ENCODE peak calls at places on chromosomes 12 and 14, in eight cellular contexts. F, U, D, Z, J, T, Q and X are unnamed samples.

GRCh38 chr12:67794151-67794550 is 145.6 kb downstream of the DYRK2 start:
- DNase-seq in T (no peak), Q (no peak), U (no peak), Z (peak), F (no peak), J (no peak), D (no peak), X (no peak)

GRCh38 chr12:89933911-89934310 is 225.3 kb upstream of the ATP2B1 start:
- DNase-seq in T (no peak), Q (no peak), Z (no peak), U (no peak), D (no peak), J (no peak), F (no peak), X (no peak)

GRCh38 chr14:75022655-75023054 is 19.9 kb downstream of the EIF2B2 start:
- DNase-seq in T (peak), J (no peak), Z (peak), F (peak), D (no peak), Q (peak), U (peak), X (no peak)

GRCh38 chr12:64670039-64670438 is 59.7 kb downstream of the RASSF3 start:
- DNase-seq in T (no peak), U (peak), F (peak), Q (no peak), Z (no peak), D (no peak), J (peak), X (no peak)

GRCh38 chr14:51750542-51750941 is 98.8 kb downstream of the FRMD6 start:
- DNase-seq in D (peak), Q (peak), F (no peak), U (no peak), T (peak), Z (no peak), J (no peak), X (no peak)

GRCh38 chr14:92647499-92648279 is 100.7 kb downstream of the LGMN start:
- DNase-seq in U (no peak), J (no peak), D (no peak), F (no peak), T (no peak), Q (no peak), Z (peak), X (no peak)

GRCh38 chr14:104892517-104893434 is 27.7 kb downstream of the CEP170B start:
- DNase-seq in J (no peak), Q (no peak), F (peak), Z (no peak), T (peak), D (no peak), U (no peak), X (no peak)

GRCh38 chr12:123139926-123140674 is 10.8 kb downstream of the PITPNM2 start:
- DNase-seq in Z (peak), Q (peak), T (no peak), J (no peak), U (no peak), D (no peak), F (peak), X (peak)

GRCh38 chr14:95876769-95877490 is at the start of gene TUNAR:
- DNase-seq in Z (peak), D (no peak), F (no peak), T (peak), U (no peak), J (no peak), Q (peak), X (no peak)

GRCh38 chr14:45253070-45253753 is at the start of gene MIS18BP1:
- DNase-seq in J (peak), F (peak), U (peak), T (peak), Z (peak), Q (peak), D (peak), X (peak)

GRCh38 chr14:90627478-90627877 is 188.8 kb downstream of the TTC7B start:
- DNase-seq in Z (no peak), T (no peak), D (no peak), F (peak), J (no peak), Q (no peak), U (no peak), X (no peak)

GRCh38 chr12:96503971-96504370 is 14.6 kb downstream of the CFAP54 start:
- DNase-seq in F (no peak), J (no peak), Q (no peak), U (no peak), Z (no peak), D (no peak), T (no peak), X (no peak)

GRCh38 chr14:101073598-101073965 is 170.1 kb upstream of the RTL1 start:
- DNase-seq in Z (no peak), J (no peak), D (no peak), F (no peak), T (no peak), U (peak), Q (no peak), X (no peak)

GRCh38 chr12:83432176-83432719 is 745.5 kb downstream of the TMTC2 start:
- DNase-seq in T (peak), F (no peak), D (no peak), J (no peak), U (no peak), Q (peak), Z (no peak), X (no peak)

GRCh38 chr14:24943024-24943423 is 106.9 kb downstream of the STXBP6 start:
- DNase-seq in J (peak), D (no peak), F (no peak), Q (peak), U (no peak), T (peak), Z (peak), X (no peak)

DNA sequence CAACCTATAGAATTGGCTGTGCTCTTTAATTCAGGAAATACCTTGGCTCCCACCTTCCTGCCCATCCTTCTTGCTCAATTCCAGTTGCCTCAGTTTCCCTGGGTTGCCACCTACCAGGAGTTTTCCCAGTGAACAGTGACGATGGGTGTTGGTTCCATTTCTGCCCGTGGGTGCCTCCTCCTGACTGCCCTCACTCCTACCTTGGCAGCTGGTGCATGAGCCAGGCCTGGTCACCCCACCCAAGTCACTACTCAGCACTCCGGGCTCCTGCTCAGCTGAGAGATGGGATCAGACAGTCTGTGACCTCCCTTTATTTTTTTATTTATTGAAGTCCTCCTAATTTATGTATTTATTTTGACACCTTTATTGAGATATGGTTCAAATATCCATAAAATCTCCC is 31.0 kb upstream of the PTGR2 start:
- DNase-seq in D (no peak), F (no peak), J (no peak), T (no peak), Q (no peak), Z (no peak), U (no peak), X (no peak)
- H3K9ac ChIP-seq in D (no peak), F (no peak), J (no peak), T (no peak), Q (no peak), Z (no peak), U (no peak), X (no peak)

GRCh38 chr12:127943481-127944210 is 323.3 kb upstream of the TMEM132C start:
- DNase-seq in T (no peak), D (no peak), U (no peak), F (peak), J (no peak), Z (no peak), Q (peak), X (no peak)
- H3K4me2 ChIP-seq in T (no peak), D (no peak), U (no peak), F (no peak), J (no peak), Z (no peak), Q (no peak), X (no peak)

DNA sequence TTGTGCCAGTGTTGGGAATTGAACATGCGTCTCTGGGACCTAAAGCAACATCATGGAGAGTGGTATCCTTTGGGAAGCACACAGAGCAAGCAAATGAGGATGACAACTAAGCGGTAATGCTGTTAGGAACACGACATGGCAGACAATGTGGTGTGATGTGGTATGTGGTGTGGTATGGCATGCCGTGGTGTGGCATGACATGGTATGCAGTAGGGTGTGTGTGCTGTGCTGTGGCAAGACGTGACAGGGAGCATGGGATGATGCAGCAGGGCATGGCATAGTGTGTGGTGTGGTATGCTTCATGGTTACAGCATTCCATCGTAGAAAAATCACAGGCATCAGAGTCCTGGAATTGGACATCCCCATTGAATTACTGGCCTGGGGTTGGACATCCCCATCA is 108.7 kb downstream of the RTN1 start:
- DNase-seq in Q (no peak), Z (no peak), T (no peak), U (no peak), J (no peak), D (no peak), F (no peak), X (no peak)
- H3K9ac ChIP-seq in Q (no peak), Z (no peak), T (no peak), U (no peak), J (no peak), D (no peak), F (no peak), X (no peak)

DNA sequence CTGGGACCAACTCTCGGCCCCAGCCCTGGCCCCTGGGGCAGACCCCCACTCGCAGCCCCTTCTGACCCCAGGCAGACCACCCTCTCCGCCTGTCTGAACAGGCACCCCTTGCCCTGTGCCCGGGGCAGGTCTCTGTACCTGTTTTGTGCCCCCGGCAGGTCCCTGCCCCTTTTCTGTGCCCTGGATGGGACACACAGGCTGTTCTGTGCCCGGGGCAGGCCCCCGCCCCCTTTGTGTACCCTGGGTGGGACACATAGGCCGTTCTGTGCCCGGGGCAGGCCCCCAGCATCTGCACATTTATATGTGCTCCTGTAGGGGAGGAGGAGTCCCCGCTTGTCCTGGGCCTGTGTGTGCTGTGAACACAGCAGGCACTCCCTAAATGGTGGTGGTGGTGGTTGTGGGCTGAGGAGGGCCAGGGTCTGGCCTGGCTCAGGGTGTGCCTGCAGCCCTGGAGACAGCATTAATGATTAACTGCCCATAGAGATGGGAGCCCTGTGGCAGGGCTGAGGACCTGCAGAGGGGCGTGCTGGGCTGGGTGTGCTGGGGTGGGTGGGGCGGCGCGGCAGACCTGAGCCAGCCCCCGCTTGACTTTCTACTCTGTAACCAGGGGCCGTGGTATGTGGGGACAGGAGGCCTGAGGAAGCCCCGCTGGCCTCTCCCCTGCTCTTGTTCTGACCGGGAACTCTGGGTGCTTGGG is 3.7 kb downstream of the FBRSL1 start:
- DNase-seq in Q (no peak), U (no peak), Z (no peak), D (no peak), J (no peak), T (no peak), F (peak), X (no peak)
- H3K4me2 ChIP-seq in Q (no peak), U (peak), Z (no peak), D (no peak), J (no peak), T (no peak), F (peak), X (peak)

GRCh38 chr12:76555797-76556196 is 3.8 kb downstream of the OSBPL8 start:
- DNase-seq in D (no peak), T (no peak), U (no peak), J (no peak), Q (no peak), Z (no peak), F (peak), X (no peak)

GRCh38 chr12:76552343-76552938 is 7.1 kb downstream of the OSBPL8 start:
- DNase-seq in D (no peak), F (no peak), J (no peak), Z (peak), T (no peak), U (no peak), Q (no peak), X (no peak)

GRCh38 chr12:76556373-76556772 is 3.2 kb downstream of the OSBPL8 start:
- DNase-seq in F (no peak), D (no peak), J (no peak), U (no peak), Q (no peak), T (no peak), Z (peak), X (no peak)

GRCh38 chr12:76555226-76555767 is 4.3 kb downstream of the OSBPL8 start:
- DNase-seq in D (no peak), T (no peak), U (no peak), Z (peak), J (no peak), F (no peak), Q (no peak), X (no peak)

GRCh38 chr12:76554411-76555225 is 5.0 kb downstream of the OSBPL8 start:
- DNase-seq in J (no peak), Q (no peak), U (no peak), Z (no peak), F (no peak), D (no peak), T (no peak), X (no peak)
- H3K9ac ChIP-seq in J (no peak), Q (no peak), U (no peak), Z (no peak), F (no peak), D (no peak), T (no peak), X (no peak)

DNA sequence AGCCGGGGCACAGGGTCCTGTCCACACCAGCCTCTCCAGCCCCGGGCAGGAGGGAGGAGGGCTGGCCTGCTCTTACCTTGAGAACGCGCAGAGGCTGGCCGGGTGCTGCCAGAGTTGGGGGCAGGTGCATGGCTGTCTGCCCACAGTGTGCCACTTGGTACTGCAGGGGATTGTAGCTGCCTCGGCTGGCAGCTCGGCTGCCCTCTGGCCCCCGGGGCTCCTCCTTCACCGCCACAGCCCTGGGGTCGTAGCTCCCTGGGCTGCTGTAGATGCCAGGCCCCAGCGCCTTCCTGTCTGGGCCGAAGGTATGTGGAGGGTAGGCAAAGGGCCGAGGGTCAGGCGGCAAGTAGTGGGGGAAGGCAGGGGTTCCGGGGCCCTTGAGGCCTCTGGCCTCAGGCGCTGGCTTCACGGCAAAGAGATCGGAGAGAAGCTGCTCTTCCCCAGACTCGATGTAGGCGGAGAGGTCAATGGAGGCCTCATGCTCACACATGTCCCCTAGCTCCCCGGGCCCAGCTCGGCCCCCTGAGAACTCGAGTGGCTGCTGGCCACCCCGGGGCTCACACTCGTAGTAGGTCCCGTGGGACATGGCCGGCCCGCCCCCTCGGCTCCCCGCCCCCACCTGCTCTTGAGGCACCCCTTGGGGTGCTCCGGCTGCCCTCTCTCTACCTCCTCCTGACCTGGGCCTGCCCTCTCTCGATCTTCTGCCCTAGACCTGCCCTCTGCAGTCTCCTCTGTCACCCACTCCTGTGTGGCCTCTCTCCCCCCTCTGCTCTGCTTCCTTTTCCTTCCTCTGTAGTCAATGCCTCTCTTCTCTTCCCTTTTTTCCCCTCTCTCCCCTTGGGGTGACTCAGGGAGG is at the start of gene CEBPE:
- DNase-seq in D (no peak), U (no peak), Q (no peak), J (no peak), Z (no peak), F (no peak), T (no peak), X (no peak)
- H3K4me2 ChIP-seq in D (no peak), U (no peak), Q (no peak), J (no peak), Z (no peak), F (peak), T (no peak), X (no peak)

GRCh38 chr12:28699029-28699428 is 450.0 kb upstream of the FAR2 start:
- DNase-seq in D (no peak), U (no peak), F (no peak), Z (no peak), Q (no peak), T (no peak), J (peak), X (no peak)
- H3K9ac ChIP-seq in D (no peak), U (no peak), F (no peak), Z (no peak), Q (no peak), T (no peak), J (no peak), X (no peak)